ENCODE peak calls at places on chromosomes 3 and 15, in six cellular contexts. D, K, F, M, P and A are unnamed samples.

GRCh38 chr3:169759256-169759655 is 5.6 kb downstream of the TERC start:
- DNase-seq in P (no peak), D (no peak), K (no peak), F (no peak), M (no peak), A (no peak)

GRCh38 chr15:99708563-99708962 is 24.7 kb downstream of the LYSMD4 start:
- DNase-seq in K (no peak), P (no peak), F (no peak), D (no peak), M (peak), A (no peak)

GRCh38 chr3:63900459-63900858 is 11.7 kb downstream of the SCAANT1 start:
- DNase-seq in K (no peak), F (no peak), M (no peak), P (no peak), D (no peak), A (no peak)

GRCh38 chr15:45331977-45332376 is 46.4 kb downstream of the GATM start:
- DNase-seq in K (no peak), D (no peak), P (no peak), M (no peak), F (no peak), A (no peak)

GRCh38 chr15:66138882-66139281 is 114.7 kb downstream of the MEGF11 start:
- DNase-seq in P (no peak), D (no peak), F (no peak), K (no peak), M (no peak), A (no peak)

GRCh38 chr3:57646723-57647122 is 46.2 kb downstream of the DENND6A start:
- DNase-seq in P (no peak), F (no peak), M (no peak), D (no peak), K (peak), A (no peak)

GRCh38 chr3:69214241-69214640 is 91.8 kb upstream of the LMOD3 start:
- DNase-seq in M (no peak), K (no peak), D (no peak), F (no peak), P (peak), A (no peak)

GRCh38 chr15:40146037-40146436 is 14.8 kb upstream of the BUB1B start:
- DNase-seq in M (no peak), P (no peak), F (no peak), D (no peak), K (no peak), A (no peak)

GRCh38 chr3:10957976-10958749 is 34.4 kb upstream of the SLC6A1 start:
- DNase-seq in M (no peak), F (no peak), P (no peak), D (no peak), K (no peak), A (peak)

GRCh38 chr3:124919756-124920155 is 14.8 kb downstream of the MUC13 start:
- DNase-seq in D (no peak), K (no peak), M (no peak), P (no peak), F (no peak), A (no peak)

GRCh38 chr3:98778852-98779379 is 15.8 kb downstream of the ST3GAL6 start:
- DNase-seq in F (no peak), M (no peak), D (no peak), P (no peak), K (no peak), A (no peak)

GRCh38 chr3:152978152-152978551 is 143.2 kb downstream of the P2RY1 start:
- DNase-seq in K (no peak), F (no peak), M (no peak), D (no peak), P (no peak), A (no peak)

GRCh38 chr3:184676927-184677326 is 34.9 kb downstream of the MAGEF1 start:
- DNase-seq in M (no peak), D (no peak), P (no peak), K (no peak), F (no peak), A (no peak)

GRCh38 chr15:100966997-100967396 is 47.8 kb downstream of the LRRK1 start:
- DNase-seq in M (no peak), D (no peak), P (no peak), F (no peak), K (peak), A (no peak)

GRCh38 chr15:82306791-82307713 is 42.2 kb downstream of the GOLGA6L10 start:
- DNase-seq in P (no peak), D (no peak), F (no peak), M (no peak), K (peak), A (no peak)

GRCh38 chr3:187629711-187630110 is 40.5 kb downstream of the SST start:
- DNase-seq in M (no peak), P (no peak), D (no peak), F (no peak), K (no peak), A (no peak)